ENCODE peak calls at places on chromosomes 6 and 20, in five cellular contexts. S is H9; P is heart right ventricle; R is upper lobe of right lung; A is CD4-positive, alpha-beta T cell. H is an unnamed sample.

GRCh38 chr6:107535626-107536025 is 45.7 kb downstream of the SOBP start:
- DNase-seq in R (no peak), P (no peak), A (no peak), S (no peak), H (no peak)

GRCh38 chr6:120302041-120302440 is 952.5 kb upstream of the MAN1A1 start:
- DNase-seq in P (no peak), R (no peak), S (no peak), A (no peak), H (no peak)

GRCh38 chr20:53623454-53624206 is 30.0 kb upstream of the ZNF217 start:
- DNase-seq in S (peak), A (no peak), R (peak), P (peak), H (no peak)

GRCh38 chr6:155894262-155894661 is 438.6 kb upstream of the NOX3 start:
- DNase-seq in A (no peak), P (no peak), R (no peak), S (no peak), H (no peak)

GRCh38 chr6:133957780-133958242 is 4.8 kb downstream of the TBPL1 start:
- DNase-seq in S (no peak), A (no peak), P (no peak), R (no peak), H (no peak)

GRCh38 chr6:125835221-125835744 is 44.5 kb downstream of the NCOA7 start:
- DNase-seq in P (no peak), A (no peak), R (no peak), S (no peak), H (no peak)

GRCh38 chr20:57922701-57923100 is 212.9 kb upstream of the PMEPA1 start:
- DNase-seq in S (no peak), R (peak), A (no peak), P (no peak), H (no peak)

GRCh38 chr20:45044084-45044573 is 56.8 kb downstream of the KCNS1 start:
- DNase-seq in A (peak), R (no peak), S (peak), P (no peak), H (no peak)

GRCh38 chr6:169370054-169370453 is 116.4 kb upstream of the THBS2 start:
- DNase-seq in P (no peak), R (peak), S (no peak), A (no peak), H (no peak)

GRCh38 chr6:6546318-6547110 is 42.0 kb upstream of the LY86 start:
- DNase-seq in R (peak), P (peak), S (peak), A (peak), H (peak)

GRCh38 chr6:141107562-141108160 is 1025.1 kb upstream of the GJE1 start:
- DNase-seq in P (no peak), R (no peak), A (no peak), S (no peak), H (no peak)

GRCh38 chr20:50129662-50130345 is 16.9 kb upstream of the UBE2V1 start:
- DNase-seq in A (no peak), S (peak), R (no peak), P (no peak), H (no peak)

GRCh38 chr20:45969712-45970634 is 2.0 kb downstream of the ZNF335 start:
- DNase-seq in R (peak), S (peak), P (no peak), A (no peak), H (no peak)

GRCh38 chr6:44268095-44268628 is 2.1 kb upstream of the TMEM151B start:
- DNase-seq in R (no peak), P (no peak), A (peak), S (peak), H (peak)

GRCh38 chr6:42075159-42075838 is 25.0 kb downstream of the TAF8 start:
- DNase-seq in P (peak), S (peak), A (peak), R (peak), H (peak)

GRCh38 chr20:47296950-47297349 is 59.5 kb downstream of the ZMYND8 start:
- DNase-seq in P (no peak), R (no peak), A (no peak), S (no peak), H (no peak)
- TF ChIP-seq CTCF in P (peak), R (peak), A (no peak), S (peak), H (no peak)

GRCh38 chr6:135195522-135195921 is 14.4 kb downstream of the MYB start:
- DNase-seq in S (no peak), R (no peak), P (no peak), A (no peak), H (no peak)
- TF ChIP-seq CTCF in S (no peak), R (no peak), P (no peak), A (no peak), H (no peak)

GRCh38 chr6:45818655-45819054 is 197.0 kb downstream of the CLIC5 start:
- DNase-seq in A (no peak), P (no peak), R (no peak), S (no peak), H (no peak)

GRCh38 chr6:45827952-45828530 is 187.6 kb downstream of the CLIC5 start:
- DNase-seq in A (no peak), P (no peak), S (no peak), R (no peak), H (no peak)

GRCh38 chr6:45816674-45817297 is 198.9 kb downstream of the CLIC5 start:
- DNase-seq in A (no peak), P (no peak), R (no peak), S (no peak), H (no peak)

GRCh38 chr6:45822864-45823263 is 192.8 kb downstream of the CLIC5 start:
- DNase-seq in R (no peak), P (no peak), S (no peak), A (no peak), H (no peak)

GRCh38 chr6:45822269-45822812 is 193.3 kb downstream of the CLIC5 start:
- DNase-seq in R (no peak), S (no peak), A (no peak), P (no peak), H (no peak)
- TF ChIP-seq CTCF in R (no peak), S (no peak), A (no peak), P (no peak), H (no peak)

GRCh38 chr6:99330159-99330558 is 19.3 kb downstream of the FAXC start:
- DNase-seq in S (peak), R (no peak), A (peak), P (no peak), H (no peak)
- TF ChIP-seq CTCF in S (peak), R (peak), A (peak), P (peak), H (peak)

GRCh38 chr6:548517-548916 is 108.4 kb downstream of the HUS1B start:
- DNase-seq in A (no peak), P (no peak), R (no peak), S (no peak), H (no peak)

GRCh38 chr6:548091-548490 is 108.8 kb downstream of the HUS1B start:
- DNase-seq in A (no peak), R (no peak), P (no peak), S (no peak), H (no peak)

GRCh38 chr6:551829-552350 is 105.0 kb downstream of the HUS1B start:
- DNase-seq in S (no peak), R (no peak), A (no peak), P (no peak), H (no peak)

GRCh38 chr6:549901-550300 is 107.0 kb downstream of the HUS1B start:
- DNase-seq in A (no peak), S (no peak), R (no peak), P (no peak), H (no peak)

DNA sequence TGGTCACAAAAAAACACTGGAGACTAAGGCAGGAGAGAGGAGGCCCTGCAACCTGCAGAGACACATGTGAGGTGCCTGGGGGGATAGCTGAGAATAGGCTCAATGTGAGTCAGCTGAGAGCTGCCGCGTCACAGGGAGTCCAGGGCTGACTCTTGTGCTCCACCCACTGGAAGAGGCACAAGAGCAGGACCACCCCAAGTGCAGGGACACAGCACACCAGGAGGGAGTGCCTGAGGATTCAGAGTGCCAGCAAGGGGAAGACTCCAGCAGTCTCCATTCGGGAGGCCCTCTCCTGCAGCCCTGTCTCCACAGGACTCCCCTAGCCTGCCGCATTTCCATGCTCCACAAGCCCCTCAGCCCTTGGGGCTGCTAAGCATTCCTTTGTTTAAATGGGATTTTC is 105.5 kb downstream of the HUS1B start:
- DNase-seq in A (no peak), R (no peak), S (peak), P (no peak), H (no peak)
- TF ChIP-seq CTCF in A (peak), R (no peak), S (peak), P (no peak), H (no peak)